ENCODE peak calls at places on chromosome 17, in six cellular contexts. E, Y, A, O, P and X are unnamed samples.

GRCh38 chr17:78307887-78308633 is 51.8 kb downstream of the SOCS3 start:
- DNase-seq in O (no peak), Y (no peak), P (peak; percentile 76), E (peak; percentile 86), A (no peak), X (no peak)

GRCh38 chr17:59853168-59853918 is 39.4 kb downstream of the TUBD1 start:
- DNase-seq in E (peak; percentile 90), P (no peak), Y (no peak), A (peak; percentile 56), O (peak; percentile 11), X (peak; percentile 87)

GRCh38 chr17:28086519-28086918 is 44.0 kb downstream of the NLK start:
- DNase-seq in E (no peak), P (no peak), A (no peak), Y (no peak), O (no peak), X (no peak)

GRCh38 chr17:10932938-10933337 is 95.1 kb upstream of the PIRT start:
- DNase-seq in P (no peak), O (no peak), E (no peak), A (no peak), Y (no peak), X (no peak)

GRCh38 chr17:12947047-12947446 is 70.8 kb downstream of the ELAC2 start:
- DNase-seq in O (no peak), Y (no peak), A (no peak), E (no peak), P (no peak), X (no peak)

GRCh38 chr17:37488607-37489196 is 989 bp upstream of the DUSP14 start:
- DNase-seq in Y (peak; percentile 87), A (peak; percentile 74), P (peak; percentile 91), O (peak; percentile 6), E (peak; percentile 94), X (no peak)

GRCh38 chr17:7997186-7997585 is 5.2 kb upstream of the GUCY2D start:
- DNase-seq in P (no peak), E (peak; percentile 82), A (no peak), O (no peak), Y (no peak), X (no peak)

GRCh38 chr17:7280519-7281073 is 922 bp upstream of the SLC2A4 start:
- DNase-seq in Y (peak; percentile 91), P (peak; percentile 93), A (peak; percentile 17), E (peak; percentile 98), O (peak; percentile 77), X (peak; percentile 90)

GRCh38 chr17:79201536-79202227 is 127.1 kb downstream of the ENGASE start:
- DNase-seq in A (no peak), Y (no peak), O (no peak), P (no peak), E (no peak), X (no peak)

GRCh38 chr17:51802544-51802943 is 356.0 kb downstream of the CA10 start:
- DNase-seq in Y (no peak), E (no peak), P (no peak), A (no peak), O (no peak), X (no peak)

GRCh38 chr17:2250140-2251095 is 53.2 kb downstream of the SMG6 start:
- DNase-seq in A (no peak), Y (no peak), P (no peak), O (no peak), E (no peak), X (no peak)

GRCh38 chr17:81457917-81458555 is 54.6 kb downstream of the ACTG1 start:
- DNase-seq in P (no peak), A (no peak), Y (no peak), O (no peak), E (no peak), X (no peak)

DNA sequence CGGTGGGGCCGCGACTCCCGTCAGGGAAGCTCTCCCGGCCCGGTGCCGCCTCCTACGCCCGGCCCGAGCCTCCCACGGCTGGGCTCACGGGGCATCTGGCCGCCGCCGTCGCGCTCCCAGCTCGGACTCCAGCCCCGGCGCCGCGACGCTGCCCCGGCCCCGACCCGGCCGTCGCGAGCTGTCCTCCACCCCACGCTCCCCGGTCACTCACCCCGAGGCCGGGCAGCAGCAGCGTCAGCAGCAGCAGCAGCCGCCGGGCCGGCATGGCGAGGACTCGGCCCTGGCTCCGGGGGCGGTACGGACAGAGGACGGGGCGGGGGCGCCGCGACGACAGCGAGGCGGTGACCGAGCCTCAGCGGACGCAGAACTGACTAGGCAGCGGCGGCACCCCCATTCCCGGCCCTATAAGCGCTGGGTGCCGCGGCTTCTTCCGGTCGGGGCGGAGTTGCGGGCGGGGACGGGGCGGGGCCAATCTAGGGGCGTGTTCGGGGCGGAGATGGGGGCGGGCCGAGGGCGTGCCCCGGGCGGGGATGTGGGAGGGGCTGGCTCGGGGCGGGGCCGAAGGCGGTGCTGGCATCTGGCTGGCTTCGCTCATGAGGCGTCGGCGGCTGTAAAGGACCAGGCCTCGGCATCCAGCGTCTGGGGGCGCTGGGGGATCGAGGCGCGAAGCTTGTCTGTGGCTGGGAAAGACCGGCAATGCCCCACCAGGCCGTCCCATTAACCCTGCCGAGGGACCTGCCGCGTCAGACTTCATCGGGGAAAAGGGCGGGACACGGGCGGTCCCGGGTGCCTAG is at the start of gene ERN1:
- DNase-seq in P (peak; percentile 97), Y (peak; percentile 96), E (peak; percentile 96), A (peak; percentile 71), O (peak; percentile 81), X (peak; percentile 97)
- TF ChIP-seq CTCF in P (no peak), Y (no peak), E (peak; percentile 14), A (no peak), O (no peak), X (no peak)

DNA sequence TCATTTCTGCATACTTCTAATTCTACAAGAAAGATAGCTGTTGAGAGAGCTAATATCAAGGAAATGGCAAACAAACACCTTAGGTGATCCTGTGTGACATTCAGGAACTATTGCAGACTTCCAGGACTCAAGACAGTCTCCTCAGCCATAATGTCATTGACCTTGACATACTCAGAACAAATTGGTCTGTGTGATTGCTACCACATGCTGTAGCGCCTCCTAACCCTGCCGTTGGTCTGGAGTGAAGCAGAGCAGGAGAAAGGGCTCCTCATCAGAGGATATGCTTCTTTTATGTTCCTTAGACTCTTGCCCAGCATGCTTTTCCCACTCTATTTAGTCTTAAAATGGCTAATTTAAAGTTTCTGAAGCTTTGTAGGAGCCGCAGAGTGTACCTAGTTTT is 194.2 kb upstream of the TBX2 start:
- DNase-seq in P (no peak), O (no peak), E (no peak), Y (no peak), A (no peak), X (no peak)
- TF ChIP-seq CTCF in P (no peak), O (no peak), E (no peak), Y (no peak), A (no peak), X (no peak)

GRCh38 chr17:44901323-44901965 is 2.2 kb upstream of the EFTUD2 start:
- DNase-seq in E (no peak), A (peak; percentile 27), Y (peak; percentile 12), O (no peak), P (no peak), X (no peak)
- TF ChIP-seq CTCF in E (no peak), A (peak; percentile 30), Y (no peak), O (no peak), P (no peak), X (peak; percentile 42)

GRCh38 chr17:40121191-40121885 is 433 bp upstream of the MSL1 start:
- DNase-seq in E (peak; percentile 46), O (peak; percentile 46), P (peak; percentile 74), A (no peak), Y (peak; percentile 78), X (peak; percentile 87)

GRCh38 chr17:40123811-40124114 is 2.0 kb downstream of the MSL1 start:
- DNase-seq in O (no peak), E (no peak), Y (no peak), A (no peak), P (no peak), X (no peak)

GRCh38 chr17:40121886-40122465 is at the start of gene MSL1:
- DNase-seq in P (peak; percentile 95), A (no peak), O (peak; percentile 83), E (peak; percentile 83), Y (peak; percentile 92), X (peak; percentile 97)

GRCh38 chr17:40122944-40123810 is 1.4 kb downstream of the MSL1 start:
- DNase-seq in A (no peak), O (peak; percentile 53), E (peak; percentile 87), Y (peak; percentile 76), P (peak; percentile 66), X (peak; percentile 88)

GRCh38 chr17:40122466-40122943 is 734 bp downstream of the MSL1 start:
- DNase-seq in P (peak; percentile 84), A (no peak), O (peak; percentile 46), Y (peak; percentile 77), E (peak; percentile 67), X (peak; percentile 87)
- TF ChIP-seq CTCF in P (no peak), A (no peak), O (no peak), Y (no peak), E (peak; percentile 13), X (peak; percentile 32)

DNA sequence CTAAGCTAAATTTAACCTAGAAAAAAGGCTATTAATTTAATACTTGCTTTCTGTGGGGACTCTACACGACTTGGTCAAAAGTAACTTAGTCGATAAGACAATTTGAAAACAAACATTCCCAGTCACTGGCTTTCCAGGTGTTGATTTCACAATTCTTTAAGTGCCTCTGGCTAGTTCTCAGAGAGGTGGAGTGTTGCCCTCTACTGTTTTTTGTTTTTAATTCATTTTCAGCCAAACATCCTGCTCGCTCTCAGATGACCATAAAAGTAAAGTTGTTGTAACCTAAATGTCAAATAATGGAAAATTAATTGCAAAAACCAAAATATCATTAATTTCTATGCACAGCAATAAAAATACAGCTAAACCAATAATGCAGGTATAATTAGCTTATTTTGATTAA is 107.1 kb downstream of the MYO1D start:
- DNase-seq in A (no peak), E (no peak), P (no peak), O (no peak), Y (no peak), X (no peak)
- TF ChIP-seq CTCF in A (no peak), E (peak; percentile 58), P (no peak), O (peak; percentile 44), Y (no peak), X (peak; percentile 11)